ENCODE peak calls at places on chromosomes 7 and 10, in four cellular contexts. D is neural crest cell, S is cardiac fibroblast, N is cardiac muscle cell. I is an unnamed sample.

GRCh38 chr7:20607216-20607615 is 8.3 kb upstream of the ABCB5 start:
- DNase-seq in D (no peak), S (no peak), N (no peak), I (no peak)

GRCh38 chr10:69043931-69044531 is 43.9 kb upstream of the SRGN start:
- DNase-seq in D (no peak), S (no peak), N (no peak), I (no peak)

GRCh38 chr7:77827999-77828398 is 29.4 kb downstream of the PHTF2 start:
- DNase-seq in D (no peak), S (no peak), N (no peak), I (no peak)

GRCh38 chr10:115957010-115957395 is 316.0 kb downstream of the GFRA1 start:
- DNase-seq in D (no peak), S (no peak), N (no peak), I (no peak)

GRCh38 chr7:129308047-129308446 is 83.2 kb downstream of the AHCYL2 start:
- DNase-seq in D (no peak), S (peak), N (peak), I (no peak)

GRCh38 chr7:3206771-3207191 is 94.3 kb upstream of the SDK1 start:
- DNase-seq in D (no peak), S (no peak), N (no peak), I (no peak)

GRCh38 chr10:71307469-71308085 is 11.5 kb upstream of the SLC29A3 start:
- DNase-seq in D (no peak), S (no peak), N (no peak), I (no peak)

GRCh38 chr7:156816943-156817572 is 75.9 kb downstream of the LMBR1 start:
- DNase-seq in D (no peak), S (peak), N (peak), I (no peak)

GRCh38 chr10:116080553-116080952 is 192.5 kb downstream of the GFRA1 start:
- DNase-seq in D (no peak), S (peak), N (no peak), I (no peak)

GRCh38 chr7:96654630-96655188 is 54.9 kb downstream of the SEM1 start:
- DNase-seq in D (no peak), S (no peak), N (no peak), I (no peak)

GRCh38 chr7:2433713-2434550 is 30.5 kb downstream of the CHST12 start:
- DNase-seq in D (no peak), S (no peak), N (no peak), I (no peak)

GRCh38 chr7:38660427-38661099 is 29.4 kb upstream of the AMPH start:
- DNase-seq in D (peak), S (peak), N (peak), I (peak)

GRCh38 chr10:101066890-101067355 is 5.1 kb downstream of the KAZALD1 start:
- DNase-seq in D (no peak), S (no peak), N (no peak), I (no peak)

GRCh38 chr7:144786522-144786921 is 49.3 kb downstream of the TPK1 start:
- DNase-seq in D (no peak), S (no peak), N (no peak), I (peak)

GRCh38 chr7:103540986-103541385 is 95.0 kb upstream of the SLC26A5 start:
- DNase-seq in D (no peak), S (no peak), N (no peak), I (no peak)

GRCh38 chr10:111595173-111595572 is 518.3 kb downstream of the ADRA2A start:
- DNase-seq in D (no peak), S (no peak), N (no peak), I (no peak)

GRCh38 chr7:73851410-73852338 is 9.3 kb upstream of the TMEM270 start:
- DNase-seq in D (no peak), S (peak), N (peak), I (no peak)

GRCh38 chr10:52004342-52004949 is 305.1 kb upstream of the CSTF2T start:
- DNase-seq in D (no peak), S (peak), N (peak), I (peak)

GRCh38 chr10:11551915-11552602 is 59.4 kb downstream of the USP6NL start:
- DNase-seq in D (no peak), S (peak), N (peak), I (no peak)

GRCh38 chr10:48531486-48531885 is 73.4 kb downstream of the ARHGAP22 start:
- DNase-seq in D (no peak), S (no peak), N (no peak), I (no peak)

GRCh38 chr10:98067165-98067564 is 36.7 kb upstream of the CRTAC1 start:
- DNase-seq in D (no peak), S (no peak), N (no peak), I (no peak)

GRCh38 chr10:132879408-132880147 is 62.8 kb downstream of the CFAP46 start:
- DNase-seq in D (no peak), S (no peak), N (no peak), I (no peak)

GRCh38 chr10:63348210-63348850 is 117.4 kb downstream of the JMJD1C start:
- DNase-seq in D (no peak), S (no peak), N (no peak), I (no peak)

GRCh38 chr7:70630647-70631457 is 501.1 kb upstream of the GALNT17 start:
- DNase-seq in D (no peak), S (no peak), N (peak), I (no peak)

GRCh38 chr10:21888959-21889358 is 114.6 kb downstream of the DNAJC1 start:
- DNase-seq in D (no peak), S (no peak), N (no peak), I (no peak)

DNA sequence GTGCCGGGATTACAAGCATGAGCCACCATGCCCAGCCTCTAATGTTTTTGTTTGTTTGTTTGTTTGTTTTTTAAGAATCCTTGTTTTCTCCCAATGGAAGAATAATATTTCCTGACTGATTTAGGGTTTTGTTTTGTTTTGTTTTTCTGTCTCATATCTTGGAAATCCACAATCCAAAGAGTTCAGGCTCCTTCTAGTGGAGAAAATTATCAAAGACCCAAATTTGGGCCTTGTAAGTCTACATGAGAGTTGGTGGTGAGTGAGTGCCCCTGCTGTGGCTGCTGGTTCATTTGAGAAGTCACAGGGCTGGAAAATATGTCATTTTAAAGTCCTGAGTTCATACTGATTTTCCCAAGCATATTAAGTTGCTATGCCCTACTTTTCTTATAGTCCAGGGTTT is 33.5 kb upstream of the KLHL7 start:
- DNase-seq in D (no peak), S (peak), N (peak), I (no peak)
- TF ChIP-seq CTCF in D (no peak), S (peak), N (peak), I (no peak)

GRCh38 chr7:35758421-35758820 is 42.4 kb upstream of the SEPTIN7 start:
- DNase-seq in D (no peak), S (no peak), N (no peak), I (peak)
- TF ChIP-seq CTCF in D (peak), S (no peak), N (no peak), I (no peak)

GRCh38 chr7:142012825-142013506 is 17.3 kb downstream of the MGAM start:
- DNase-seq in D (no peak), S (peak), N (no peak), I (no peak)
- TF ChIP-seq CTCF in D (no peak), S (peak), N (no peak), I (no peak)

GRCh38 chr10:124736491-124737136 is 7.6 kb downstream of the FAM53B start:
- DNase-seq in D (no peak), S (peak), N (peak), I (no peak)
- TF ChIP-seq CTCF in D (no peak), S (no peak), N (no peak), I (no peak)

DNA sequence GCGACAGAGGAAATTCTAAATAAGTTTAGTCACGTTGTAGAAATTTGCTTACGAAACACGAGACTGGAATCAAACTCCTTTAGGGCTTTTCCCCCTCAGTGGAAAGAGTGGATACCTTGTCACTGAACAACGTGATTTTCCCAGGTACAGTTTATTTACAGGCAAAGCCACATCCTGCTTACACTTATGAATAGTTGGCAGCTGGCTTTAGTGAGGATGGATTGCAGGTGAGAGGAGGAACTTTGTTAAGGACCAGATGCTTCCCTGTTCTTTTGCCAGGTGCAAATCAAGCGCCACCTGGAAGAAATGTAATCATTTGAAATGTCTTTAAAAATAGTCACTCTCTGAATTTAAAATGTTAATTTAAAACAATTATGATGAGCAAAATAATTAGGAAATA is 282.4 kb downstream of the ADARB2 start:
- DNase-seq in D (no peak), S (no peak), N (no peak), I (no peak)
- TF ChIP-seq CTCF in D (no peak), S (no peak), N (no peak), I (no peak)

GRCh38 chr10:30751678-30752331 is 122.3 kb upstream of the LYZL2 start:
- DNase-seq in D (peak), S (peak), N (peak), I (peak)
- TF ChIP-seq CTCF in D (peak), S (peak), N (peak), I (peak)

GRCh38 chr10:118721005-118721876 is 33.5 kb downstream of the CACUL1 start:
- DNase-seq in D (peak), S (peak), N (peak), I (peak)
- TF ChIP-seq CTCF in D (peak), S (peak), N (peak), I (peak)

DNA sequence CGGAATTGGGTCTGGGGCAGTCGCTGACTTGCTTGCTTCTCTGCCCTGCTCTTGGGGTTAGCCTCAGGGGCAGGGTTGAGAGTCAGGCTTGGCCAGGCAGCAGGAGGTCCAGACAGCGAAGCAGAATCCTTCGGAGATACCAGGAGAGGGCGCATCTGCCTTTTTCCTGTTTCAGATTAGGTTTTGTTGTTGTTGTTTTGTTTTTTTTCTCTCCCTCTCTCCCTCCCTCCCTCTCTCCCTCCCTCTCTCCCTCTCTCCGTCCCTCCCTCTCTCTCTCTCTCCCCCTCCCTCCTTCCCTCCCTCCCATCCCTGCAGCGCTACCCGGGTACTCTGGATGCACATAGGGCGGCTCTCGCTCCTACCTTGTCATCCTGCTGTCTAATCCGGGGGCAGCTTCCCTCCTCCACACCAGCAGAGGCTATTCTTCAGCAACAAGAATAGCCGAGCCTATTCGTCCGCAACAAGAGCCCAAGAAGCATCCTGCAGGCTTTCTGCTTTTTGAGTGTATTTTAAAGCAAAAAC is 758 bp upstream of the OPTN start:
- DNase-seq in D (peak), S (peak), N (peak), I (peak)
- TF ChIP-seq CTCF in D (no peak), S (peak), N (peak), I (no peak)

GRCh38 chr7:84697506-84697905 is 489.4 kb downstream of the SEMA3D start:
- DNase-seq in D (no peak), S (peak), N (peak), I (no peak)

GRCh38 chr7:84688671-84689070 is 494.1 kb upstream of the SEMA3A start:
- DNase-seq in D (no peak), S (peak), N (peak), I (no peak)

DNA sequence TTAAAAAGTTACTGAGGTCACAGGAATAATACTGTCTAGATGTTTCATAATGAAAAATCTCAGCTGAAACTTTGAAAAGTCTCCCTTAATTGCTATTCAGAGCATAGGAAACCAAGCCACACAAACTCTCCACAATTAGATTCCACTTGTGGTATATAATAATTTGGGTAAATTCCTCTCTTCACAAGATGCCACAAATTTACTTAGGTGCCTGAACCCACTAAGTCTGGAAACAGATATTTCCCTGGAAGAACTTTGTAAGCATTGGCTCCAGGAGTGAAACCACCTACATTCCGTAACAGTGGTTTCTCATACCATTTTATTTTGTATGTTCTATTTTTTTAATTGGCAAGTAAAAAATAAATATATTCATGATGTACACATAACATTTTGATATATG is 493.4 kb downstream of the SEMA3D start:
- DNase-seq in D (no peak), S (no peak), N (no peak), I (no peak)
- TF ChIP-seq CTCF in D (no peak), S (no peak), N (no peak), I (no peak)

I was measured in endothelial cell.